ENCODE peak calls at places on chromosomes 4 and X, in four cellular contexts. L, B, M and Y are unnamed samples.

GRCh38 chr4:6962211-6963041 is 52.8 kb downstream of the TBC1D14 start:
- DNase-seq in L (peak; percentile 63), B (no peak), M (no peak), Y (no peak)

GRCh38 chr4:186617921-186618320 is 62.6 kb upstream of the MTNR1A start:
- DNase-seq in L (no peak), B (no peak), M (no peak), Y (no peak)

GRCh38 chrX:98207947-98208346 is 1324.2 kb downstream of the RPA4 start:
- DNase-seq in L (no peak), B (no peak), M (no peak), Y (no peak)

GRCh38 chr4:118265312-118266144 is 87.3 kb downstream of the PRSS12 start:
- DNase-seq in L (no peak), B (no peak), M (no peak), Y (no peak)

GRCh38 chr4:8409271-8410065 is 31.1 kb downstream of the ACOX3 start:
- DNase-seq in L (no peak), B (no peak), M (peak; percentile 42), Y (peak; percentile 7)

GRCh38 chr4:101222156-101222845 is 125.0 kb downstream of the PPP3CA start:
- DNase-seq in L (no peak), B (no peak), M (no peak), Y (no peak)

GRCh38 chr4:10478621-10479020 is 21.4 kb upstream of the ZNF518B start:
- DNase-seq in L (no peak), B (no peak), M (no peak), Y (no peak)

GRCh38 chr4:76630748-76631147 is 195.7 kb downstream of the SHROOM3 start:
- DNase-seq in L (no peak), B (no peak), M (no peak), Y (no peak)

GRCh38 chrX:64642482-64642881 is 247.2 kb upstream of the MTMR8 start:
- DNase-seq in L (no peak), B (no peak), M (no peak), Y (no peak)

GRCh38 chr4:98784947-98785693 is 126.7 kb upstream of the TSPAN5 start:
- DNase-seq in L (no peak), B (no peak), M (no peak), Y (no peak)

GRCh38 chrX:134654398-134655012 is 3.8 kb downstream of the PLAC1 start:
- DNase-seq in L (no peak), B (no peak), M (no peak), Y (no peak)

GRCh38 chr4:159390648-159391047 is 287.8 kb downstream of the RAPGEF2 start:
- DNase-seq in L (no peak), B (no peak), M (peak; percentile 57), Y (no peak)

GRCh38 chr4:80447493-80447892 is 112.0 kb downstream of the CFAP299 start:
- DNase-seq in L (no peak), B (no peak), M (no peak), Y (no peak)